ENCODE peak calls at places on chromosomes 5 and 9, in eight cellular contexts. One of them, this sample, is unnamed. For H3K9me3, the result is how much of the 10 kb centered on the place peaks cover.

GRCh38 chr5:39661026-39661779 is 236.4 kb upstream of the DAB2 start:
- DNase-seq in neural progenitor cell: no peak
- DNase-seq in body of pancreas: no peak
- DNase-seq in heart right ventricle: no peak
- DNase-seq in A549: no peak
- DNase-seq in left ventricle myocardium inferior: no peak
- DNase-seq in CD8-positive, alpha-beta T cell: no peak
- DNase-seq in hepatocyte: no peak
- DNase-seq in this sample: no peak

GRCh38 chr5:143648696-143649095 is 163.3 kb upstream of the HMHB1 start:
- DNase-seq in hepatocyte: no peak
- DNase-seq in heart right ventricle: no peak
- DNase-seq in body of pancreas: no peak
- DNase-seq in neural progenitor cell: no peak
- DNase-seq in left ventricle myocardium inferior: no peak
- DNase-seq in A549: no peak
- DNase-seq in CD8-positive, alpha-beta T cell: no peak
- DNase-seq in this sample: no peak

GRCh38 chr5:73591102-73591695 is 25.7 kb downstream of the UTP15 start:
- DNase-seq in A549: peak
- DNase-seq in body of pancreas: peak
- DNase-seq in left ventricle myocardium inferior: no peak
- DNase-seq in CD8-positive, alpha-beta T cell: peak
- DNase-seq in heart right ventricle: no peak
- DNase-seq in hepatocyte: peak
- DNase-seq in neural progenitor cell: peak
- DNase-seq in this sample: no peak

GRCh38 chr9:80503692-80504400 is 932.1 kb downstream of the TLE4 start:
- DNase-seq in A549: no peak
- DNase-seq in body of pancreas: no peak
- DNase-seq in left ventricle myocardium inferior: no peak
- DNase-seq in neural progenitor cell: peak
- DNase-seq in hepatocyte: no peak
- DNase-seq in CD8-positive, alpha-beta T cell: no peak
- DNase-seq in heart right ventricle: no peak
- DNase-seq in this sample: no peak

GRCh38 chr5:176747670-176748072 is 62.7 kb upstream of the UNC5A start:
- DNase-seq in neural progenitor cell: no peak
- DNase-seq in hepatocyte: no peak
- DNase-seq in A549: no peak
- DNase-seq in CD8-positive, alpha-beta T cell: no peak
- DNase-seq in body of pancreas: no peak
- DNase-seq in heart right ventricle: no peak
- DNase-seq in left ventricle myocardium inferior: no peak
- DNase-seq in this sample: no peak

GRCh38 chr9:76604171-76604570 is 145.2 kb downstream of the GCNT1 start:
- DNase-seq in hepatocyte: no peak
- DNase-seq in left ventricle myocardium inferior: no peak
- DNase-seq in heart right ventricle: no peak
- DNase-seq in CD8-positive, alpha-beta T cell: no peak
- DNase-seq in neural progenitor cell: no peak
- DNase-seq in body of pancreas: no peak
- DNase-seq in A549: no peak
- DNase-seq in this sample: no peak

GRCh38 chr9:135989722-135990467 is 28.7 kb upstream of the UBAC1 start:
- DNase-seq in heart right ventricle: peak
- DNase-seq in CD8-positive, alpha-beta T cell: peak
- DNase-seq in hepatocyte: no peak
- DNase-seq in A549: no peak
- DNase-seq in body of pancreas: peak
- DNase-seq in left ventricle myocardium inferior: no peak
- DNase-seq in neural progenitor cell: peak
- DNase-seq in this sample: no peak

GRCh38 chr5:11502783-11503182 is 401.5 kb downstream of the CTNND2 start:
- DNase-seq in A549: no peak
- DNase-seq in neural progenitor cell: no peak
- DNase-seq in hepatocyte: no peak
- DNase-seq in left ventricle myocardium inferior: no peak
- DNase-seq in heart right ventricle: no peak
- DNase-seq in body of pancreas: no peak
- DNase-seq in CD8-positive, alpha-beta T cell: no peak
- DNase-seq in this sample: no peak

GRCh38 chr9:36141288-36141687 is 4.8 kb downstream of the GLIPR2 start:
- DNase-seq in neural progenitor cell: peak
- DNase-seq in CD8-positive, alpha-beta T cell: no peak
- DNase-seq in body of pancreas: peak
- DNase-seq in left ventricle myocardium inferior: no peak
- DNase-seq in A549: no peak
- DNase-seq in hepatocyte: no peak
- DNase-seq in heart right ventricle: no peak
- DNase-seq in this sample: no peak

GRCh38 chr9:76394896-76395244 is 644 bp upstream of the RFK start:
- DNase-seq in hepatocyte: peak
- DNase-seq in left ventricle myocardium inferior: peak
- DNase-seq in A549: peak
- DNase-seq in neural progenitor cell: peak
- DNase-seq in CD8-positive, alpha-beta T cell: peak
- DNase-seq in body of pancreas: peak
- DNase-seq in heart right ventricle: peak
- DNase-seq in this sample: no peak

GRCh38 chr5:88765798-88766197 is 117.2 kb downstream of the MEF2C start:
- DNase-seq in CD8-positive, alpha-beta T cell: no peak
- DNase-seq in A549: no peak
- DNase-seq in neural progenitor cell: no peak
- DNase-seq in body of pancreas: no peak
- DNase-seq in heart right ventricle: no peak
- DNase-seq in hepatocyte: no peak
- DNase-seq in left ventricle myocardium inferior: no peak
- DNase-seq in this sample: no peak

GRCh38 chr9:112624711-112625707 is 92.9 kb downstream of the INIP start:
- DNase-seq in heart right ventricle: no peak
- DNase-seq in A549: no peak
- DNase-seq in neural progenitor cell: no peak
- DNase-seq in CD8-positive, alpha-beta T cell: no peak
- DNase-seq in left ventricle myocardium inferior: no peak
- DNase-seq in body of pancreas: no peak
- DNase-seq in hepatocyte: no peak
- DNase-seq in this sample: no peak

GRCh38 chr5:179051784-179052183 is 8.4 kb upstream of the ZNF354C start:
- DNase-seq in left ventricle myocardium inferior: no peak
- DNase-seq in body of pancreas: no peak
- DNase-seq in CD8-positive, alpha-beta T cell: no peak
- DNase-seq in heart right ventricle: no peak
- DNase-seq in hepatocyte: no peak
- DNase-seq in A549: no peak
- DNase-seq in neural progenitor cell: no peak
- DNase-seq in this sample: no peak
- H3K9me3 ChIP-seq in left ventricle myocardium inferior: under half
- H3K9me3 ChIP-seq in body of pancreas: under half
- H3K9me3 ChIP-seq in CD8-positive, alpha-beta T cell: under half
- H3K9me3 ChIP-seq in heart right ventricle: under half
- H3K9me3 ChIP-seq in hepatocyte: under half
- H3K9me3 ChIP-seq in A549: under half
- H3K9me3 ChIP-seq in neural progenitor cell: under half
- H3K9me3 ChIP-seq in this sample: under half

DNA sequence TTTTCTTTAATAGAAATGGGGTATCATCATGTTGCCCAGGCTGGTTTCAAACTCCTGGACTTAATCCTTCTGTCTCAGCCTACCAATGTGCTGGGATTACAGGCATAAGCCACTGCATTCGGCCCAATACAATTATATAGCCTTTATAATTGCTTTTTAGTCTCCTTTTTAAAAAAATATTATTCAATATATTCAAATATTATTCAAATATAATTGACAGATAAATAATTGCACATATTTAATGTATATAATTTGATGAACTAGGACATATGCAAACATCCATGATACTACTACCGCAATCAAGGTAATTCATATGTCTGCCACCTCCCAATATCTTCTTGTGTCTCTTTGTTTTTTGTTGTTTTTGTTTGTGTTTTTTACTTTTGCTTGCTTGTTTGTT is 894.2 kb upstream of the PTPRD start:
- DNase-seq in hepatocyte: no peak
- DNase-seq in neural progenitor cell: no peak
- DNase-seq in heart right ventricle: no peak
- DNase-seq in left ventricle myocardium inferior: no peak
- DNase-seq in CD8-positive, alpha-beta T cell: no peak
- DNase-seq in body of pancreas: no peak
- DNase-seq in A549: no peak
- DNase-seq in this sample: no peak
- H3K4me3 ChIP-seq in hepatocyte: no peak
- H3K4me3 ChIP-seq in neural progenitor cell: no peak
- H3K4me3 ChIP-seq in heart right ventricle: no peak
- H3K4me3 ChIP-seq in left ventricle myocardium inferior: no peak
- H3K4me3 ChIP-seq in CD8-positive, alpha-beta T cell: no peak
- H3K4me3 ChIP-seq in body of pancreas: no peak
- H3K4me3 ChIP-seq in A549: no peak
- H3K4me3 ChIP-seq in this sample: no peak

GRCh38 chr5:79771387-79771786 is 81.8 kb downstream of the CMYA5 start:
- DNase-seq in hepatocyte: no peak
- DNase-seq in body of pancreas: no peak
- DNase-seq in A549: no peak
- DNase-seq in left ventricle myocardium inferior: no peak
- DNase-seq in heart right ventricle: no peak
- DNase-seq in CD8-positive, alpha-beta T cell: no peak
- DNase-seq in neural progenitor cell: no peak
- DNase-seq in this sample: no peak

GRCh38 chr5:79772651-79773050 is 83.0 kb downstream of the CMYA5 start:
- DNase-seq in CD8-positive, alpha-beta T cell: no peak
- DNase-seq in heart right ventricle: no peak
- DNase-seq in body of pancreas: no peak
- DNase-seq in left ventricle myocardium inferior: no peak
- DNase-seq in hepatocyte: no peak
- DNase-seq in A549: no peak
- DNase-seq in neural progenitor cell: no peak
- DNase-seq in this sample: no peak

GRCh38 chr5:79773612-79774011 is 84.0 kb downstream of the CMYA5 start:
- DNase-seq in left ventricle myocardium inferior: no peak
- DNase-seq in heart right ventricle: no peak
- DNase-seq in neural progenitor cell: no peak
- DNase-seq in body of pancreas: no peak
- DNase-seq in hepatocyte: no peak
- DNase-seq in A549: no peak
- DNase-seq in CD8-positive, alpha-beta T cell: no peak
- DNase-seq in this sample: no peak

GRCh38 chr5:79774855-79775237 is 85.2 kb downstream of the CMYA5 start:
- DNase-seq in body of pancreas: no peak
- DNase-seq in hepatocyte: no peak
- DNase-seq in A549: no peak
- DNase-seq in CD8-positive, alpha-beta T cell: no peak
- DNase-seq in heart right ventricle: no peak
- DNase-seq in left ventricle myocardium inferior: no peak
- DNase-seq in neural progenitor cell: no peak
- DNase-seq in this sample: no peak

GRCh38 chr5:79774171-79774854 is 84.7 kb downstream of the CMYA5 start:
- DNase-seq in left ventricle myocardium inferior: no peak
- DNase-seq in heart right ventricle: no peak
- DNase-seq in CD8-positive, alpha-beta T cell: no peak
- DNase-seq in A549: peak
- DNase-seq in body of pancreas: no peak
- DNase-seq in neural progenitor cell: peak
- DNase-seq in hepatocyte: peak
- DNase-seq in this sample: peak
- TF ChIP-seq CTCF in left ventricle myocardium inferior: peak
- TF ChIP-seq CTCF in heart right ventricle: peak
- TF ChIP-seq CTCF in CD8-positive, alpha-beta T cell: no peak
- TF ChIP-seq CTCF in A549: peak
- TF ChIP-seq CTCF in body of pancreas: no peak
- TF ChIP-seq CTCF in neural progenitor cell: peak
- TF ChIP-seq CTCF in hepatocyte: peak
- TF ChIP-seq CTCF in this sample: peak

GRCh38 chr9:8371686-8372085 is 572.1 kb upstream of the DMAC1 start:
- DNase-seq in body of pancreas: no peak
- DNase-seq in left ventricle myocardium inferior: no peak
- DNase-seq in A549: no peak
- DNase-seq in heart right ventricle: no peak
- DNase-seq in neural progenitor cell: no peak
- DNase-seq in hepatocyte: no peak
- DNase-seq in CD8-positive, alpha-beta T cell: no peak
- DNase-seq in this sample: no peak

GRCh38 chr9:8374471-8374870 is 574.9 kb upstream of the DMAC1 start:
- DNase-seq in hepatocyte: peak
- DNase-seq in neural progenitor cell: no peak
- DNase-seq in left ventricle myocardium inferior: no peak
- DNase-seq in heart right ventricle: no peak
- DNase-seq in CD8-positive, alpha-beta T cell: no peak
- DNase-seq in A549: no peak
- DNase-seq in body of pancreas: no peak
- DNase-seq in this sample: no peak
- H3K9me3 ChIP-seq in hepatocyte: under half
- H3K9me3 ChIP-seq in neural progenitor cell: under half
- H3K9me3 ChIP-seq in left ventricle myocardium inferior: under half
- H3K9me3 ChIP-seq in heart right ventricle: under half
- H3K9me3 ChIP-seq in CD8-positive, alpha-beta T cell: under half
- H3K9me3 ChIP-seq in A549: under half
- H3K9me3 ChIP-seq in body of pancreas: under half
- H3K9me3 ChIP-seq in this sample: under half

DNA sequence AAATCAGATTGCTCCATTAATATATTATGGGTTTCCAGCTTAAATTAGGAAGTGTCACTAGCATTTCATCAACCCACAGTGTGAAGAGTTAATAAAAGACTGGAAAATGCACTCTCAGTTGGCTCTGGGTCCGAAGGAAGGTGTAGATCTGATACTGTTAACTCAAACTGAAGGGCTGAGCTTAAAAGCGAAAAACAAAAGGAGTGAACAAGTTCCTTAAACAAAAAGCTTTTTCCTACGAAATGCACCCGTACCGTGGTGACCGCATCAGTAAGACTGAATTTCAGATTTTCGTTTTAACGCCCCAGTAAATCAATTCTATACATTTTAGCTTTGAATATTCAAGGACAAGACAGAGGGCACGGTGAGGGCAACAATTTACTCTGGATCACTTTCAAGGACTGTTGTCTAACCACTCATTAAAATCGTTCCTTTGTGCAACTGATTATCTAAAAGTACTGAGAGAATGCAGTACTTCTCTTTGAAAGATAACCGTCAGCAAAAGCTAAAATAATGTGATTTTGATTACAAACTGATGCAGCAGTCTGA is 1.9 kb downstream of the HOMER1 start:
- DNase-seq in hepatocyte: no peak
- DNase-seq in left ventricle myocardium inferior: no peak
- DNase-seq in CD8-positive, alpha-beta T cell: no peak
- DNase-seq in A549: no peak
- DNase-seq in neural progenitor cell: peak
- DNase-seq in heart right ventricle: no peak
- DNase-seq in body of pancreas: no peak
- DNase-seq in this sample: no peak
- H3K4me3 ChIP-seq in hepatocyte: peak
- H3K4me3 ChIP-seq in left ventricle myocardium inferior: peak
- H3K4me3 ChIP-seq in CD8-positive, alpha-beta T cell: no peak
- H3K4me3 ChIP-seq in A549: peak
- H3K4me3 ChIP-seq in neural progenitor cell: peak
- H3K4me3 ChIP-seq in heart right ventricle: peak
- H3K4me3 ChIP-seq in body of pancreas: no peak
- H3K4me3 ChIP-seq in this sample: no peak

GRCh38 chr5:127746756-127747155 is 43.6 kb downstream of the CCDC192 start:
- DNase-seq in body of pancreas: no peak
- DNase-seq in neural progenitor cell: no peak
- DNase-seq in hepatocyte: no peak
- DNase-seq in left ventricle myocardium inferior: no peak
- DNase-seq in CD8-positive, alpha-beta T cell: no peak
- DNase-seq in heart right ventricle: no peak
- DNase-seq in A549: peak
- DNase-seq in this sample: no peak
- TF ChIP-seq CTCF in body of pancreas: peak
- TF ChIP-seq CTCF in neural progenitor cell: peak
- TF ChIP-seq CTCF in hepatocyte: peak
- TF ChIP-seq CTCF in left ventricle myocardium inferior: peak
- TF ChIP-seq CTCF in CD8-positive, alpha-beta T cell: no peak
- TF ChIP-seq CTCF in heart right ventricle: peak
- TF ChIP-seq CTCF in A549: peak
- TF ChIP-seq CTCF in this sample: peak

GRCh38 chr5:34031117-34031516 is 11.9 kb downstream of the C1QTNF3 start:
- DNase-seq in hepatocyte: no peak
- DNase-seq in CD8-positive, alpha-beta T cell: no peak
- DNase-seq in heart right ventricle: no peak
- DNase-seq in neural progenitor cell: no peak
- DNase-seq in body of pancreas: no peak
- DNase-seq in A549: no peak
- DNase-seq in left ventricle myocardium inferior: no peak
- DNase-seq in this sample: no peak
- H3K9me3 ChIP-seq in hepatocyte: under half
- H3K9me3 ChIP-seq in CD8-positive, alpha-beta T cell: under half
- H3K9me3 ChIP-seq in heart right ventricle: under half
- H3K9me3 ChIP-seq in neural progenitor cell: under half
- H3K9me3 ChIP-seq in body of pancreas: under half
- H3K9me3 ChIP-seq in A549: under half
- H3K9me3 ChIP-seq in left ventricle myocardium inferior: under half
- H3K9me3 ChIP-seq in this sample: under half